ENCODE peak calls at places on chromosomes 11 and 22, in five cellular contexts. Q is non-pigmented ciliary epithelial cell, W is fibroblast of mammary gland, L is iris pigment epithelial cell, T is adrenal gland. Y is an unnamed sample.

GRCh38 chr22:46043816-46044717 is 67.1 kb upstream of the WNT7B start:
- DNase-seq in Q (no peak), L (no peak), T (peak), W (peak), Y (peak)

GRCh38 chr11:13440100-13440855 is 22.7 kb downstream of the BTBD10 start:
- DNase-seq in Q (peak), W (peak), L (peak), T (peak), Y (no peak)

GRCh38 chr11:1514349-1515061 is 27.9 kb upstream of the MOB2 start:
- DNase-seq in W (no peak), Q (no peak), L (no peak), T (no peak), Y (peak)

GRCh38 chr22:48651036-48651890 is 1176.4 kb downstream of the BRD1 start:
- DNase-seq in L (no peak), W (no peak), Q (no peak), T (no peak), Y (no peak)

GRCh38 chr22:35587447-35587870 is 29.7 kb downstream of the MB start:
- DNase-seq in L (no peak), Q (no peak), W (no peak), T (peak), Y (peak)

GRCh38 chr11:87779276-87780067 is 395.8 kb downstream of the RAB38 start:
- DNase-seq in T (no peak), Q (no peak), L (no peak), W (no peak), Y (no peak)

GRCh38 chr11:132050081-132050480 is 679.7 kb downstream of the NTM start:
- DNase-seq in T (no peak), Q (no peak), L (no peak), W (no peak), Y (no peak)

GRCh38 chr22:46653596-46653995 is 33.4 kb downstream of the GRAMD4 start:
- DNase-seq in L (no peak), T (no peak), W (no peak), Q (no peak), Y (no peak)

GRCh38 chr22:17260950-17261349 is 41.7 kb upstream of the ADA2 start:
- DNase-seq in Q (no peak), T (no peak), W (no peak), L (no peak), Y (no peak)

GRCh38 chr11:61769169-61769920 is 16.9 kb downstream of the MYRF start:
- DNase-seq in W (no peak), L (peak), Q (peak), T (no peak), Y (no peak)

GRCh38 chr11:6404341-6405038 is 14.2 kb downstream of the SMPD1 start:
- DNase-seq in W (peak), L (peak), T (no peak), Q (no peak), Y (no peak)

GRCh38 chr11:62062223-62062861 is 61.5 kb upstream of the INCENP start:
- DNase-seq in L (no peak), T (no peak), W (no peak), Q (no peak), Y (no peak)

GRCh38 chr11:45294499-45294898 is 8.4 kb upstream of the SYT13 start:
- DNase-seq in W (no peak), T (no peak), Q (no peak), L (no peak), Y (no peak)

GRCh38 chr11:35629914-35630313 is 11.7 kb downstream of the FJX1 start:
- DNase-seq in T (peak), Q (peak), W (peak), L (peak), Y (no peak)

GRCh38 chr11:72321381-72321996 is 77.5 kb upstream of the PHOX2A start:
- DNase-seq in L (peak), Q (no peak), T (no peak), W (peak), Y (no peak)

GRCh38 chr11:92886243-92886905 is 83.1 kb upstream of the MTNR1B start:
- DNase-seq in Q (peak), T (peak), W (peak), L (peak), Y (no peak)

GRCh38 chr22:47836957-47837356 is 1074.5 kb downstream of the TBC1D22A start:
- DNase-seq in W (peak), Q (no peak), L (peak), T (no peak), Y (no peak)

GRCh38 chr22:30453731-30454510 is 17.9 kb downstream of the SEC14L3 start:
- DNase-seq in L (no peak), W (no peak), T (no peak), Q (no peak), Y (no peak)

GRCh38 chr22:17120711-17121234 is 387 bp downstream of the TMEM121B start:
- DNase-seq in L (peak), W (no peak), T (no peak), Q (no peak), Y (no peak)

GRCh38 chr11:48019230-48019584 is 38.8 kb downstream of the PTPRJ start:
- DNase-seq in Q (no peak), T (no peak), L (no peak), W (no peak), Y (no peak)

GRCh38 chr11:75949023-75949672 is 134.1 kb downstream of the UVRAG start:
- DNase-seq in L (peak), Q (no peak), W (peak), T (no peak), Y (no peak)

GRCh38 chr11:68012843-68013610 is 2.9 kb downstream of the ALDH3B1 start:
- DNase-seq in L (peak), W (peak), T (peak), Q (peak), Y (no peak)

GRCh38 chr22:20247010-20247505 is 21.1 kb downstream of the RTN4R start:
- DNase-seq in T (no peak), L (no peak), W (peak), Q (no peak), Y (no peak)

GRCh38 chr11:128824199-128825049 is 42.7 kb downstream of the KCNJ1 start:
- DNase-seq in T (no peak), W (no peak), Q (no peak), L (peak), Y (no peak)

GRCh38 chr11:57131080-57131790 is 50.5 kb upstream of the LRRC55 start:
- DNase-seq in W (peak), L (peak), T (peak), Q (no peak), Y (peak)

GRCh38 chr22:39290724-39291161 is 28.7 kb downstream of the RPL3 start:
- DNase-seq in T (peak), Q (no peak), W (peak), L (peak), Y (peak)

GRCh38 chr11:113411536-113411935 is 24.0 kb downstream of the ANKK1 start:
- DNase-seq in Q (no peak), T (no peak), L (no peak), W (no peak), Y (no peak)

GRCh38 chr11:26231252-26231661 is 100.7 kb upstream of the ANO3 start:
- DNase-seq in Q (peak), T (no peak), W (peak), L (peak), Y (no peak)

GRCh38 chr22:30298005-30298701 is 8.8 kb upstream of the CASTOR1 start:
- DNase-seq in L (no peak), T (no peak), Q (no peak), W (no peak), Y (no peak)

GRCh38 chr11:9263840-9264380 is 1.2 kb downstream of the DENND5A start:
- DNase-seq in W (peak), L (peak), Q (no peak), T (no peak), Y (no peak)

GRCh38 chr11:121964591-121964990 is 151.4 kb downstream of the BLID start:
- DNase-seq in L (peak), W (peak), Q (peak), T (no peak), Y (no peak)

GRCh38 chr11:76610871-76611475 is 59.6 kb downstream of the LRRC32 start:
- DNase-seq in Q (no peak), W (no peak), T (peak), L (no peak), Y (peak)

GRCh38 chr11:130677486-130678153 is 229.2 kb downstream of the ADAMTS15 start:
- DNase-seq in T (no peak), L (peak), Q (peak), W (no peak), Y (peak)

GRCh38 chr11:17771841-17772401 is 37.3 kb downstream of the KCNC1 start:
- DNase-seq in L (no peak), Q (no peak), W (no peak), T (no peak), Y (no peak)

GRCh38 chr11:11148104-11148509 is 204.9 kb downstream of the CSNK2A3 start:
- DNase-seq in Q (peak), L (peak), W (peak), T (peak), Y (peak)

GRCh38 chr11:13008625-13009475 is at the start of gene RASSF10:
- DNase-seq in W (no peak), Q (no peak), T (no peak), L (peak), Y (peak)

GRCh38 chr11:110711776-110712642 is at the start of gene ARHGAP20:
- DNase-seq in T (peak), Q (no peak), L (peak), W (peak), Y (peak)

GRCh38 chr11:118198370-118198769 is 21.9 kb upstream of the SCN2B start:
- DNase-seq in T (peak), W (peak), Q (peak), L (peak), Y (peak)

GRCh38 chr11:32196137-32196536 is 105.3 kb downstream of the RCN1 start:
- DNase-seq in T (no peak), W (no peak), L (no peak), Q (no peak), Y (no peak)